ENCODE peak calls at places on chromosomes 16 and 17, in four cellular contexts. R, J, B and C are unnamed samples.

GRCh38 chr17:67648032-67648761 is 69.5 kb upstream of the NOL11 start:
- DNase-seq in R (no peak), J (no peak), B (no peak), C (no peak)

GRCh38 chr17:36856169-36856568 is 81.1 kb upstream of the LHX1 start:
- DNase-seq in R (no peak), J (no peak), B (no peak), C (no peak)

GRCh38 chr17:8420041-8420934 is 15.4 kb upstream of the NDEL1 start:
- DNase-seq in R (peak; percentile 85), J (peak; percentile 89), B (no peak), C (no peak)

GRCh38 chr16:27706803-27707685 is 157.1 kb downstream of the KATNIP start:
- DNase-seq in R (no peak), J (no peak), B (no peak), C (no peak)

GRCh38 chr17:75864448-75864871 is 9.3 kb upstream of the WBP2 start:
- DNase-seq in R (peak; percentile 96), J (no peak), B (no peak), C (no peak)

GRCh38 chr17:21425321-21425720 is 49.2 kb downstream of the KCNJ12 start:
- DNase-seq in R (no peak), J (no peak), B (no peak), C (no peak)

GRCh38 chr17:17361543-17362511 is 58.7 kb downstream of the NT5M start:
- DNase-seq in R (no peak), J (no peak), B (no peak), C (no peak)

GRCh38 chr16:83899272-83899897 is 470 bp downstream of the MLYCD start:
- DNase-seq in R (peak; percentile 61), J (peak; percentile 53), B (no peak), C (no peak)

GRCh38 chr17:79335456-79335855 is 260.8 kb downstream of the ENGASE start:
- DNase-seq in R (no peak), J (no peak), B (no peak), C (no peak)

GRCh38 chr17:27578718-27579085 is 52.3 kb upstream of the LGALS9 start:
- DNase-seq in R (peak; percentile 43), J (no peak), B (no peak), C (no peak)

GRCh38 chr17:7932949-7933348 is 943 bp downstream of the CNTROB start:
- DNase-seq in R (peak; percentile 53), J (no peak), B (no peak), C (no peak)

GRCh38 chr17:5780476-5780875 is 196.2 kb upstream of the NLRP1 start:
- DNase-seq in R (no peak), J (no peak), B (no peak), C (peak; percentile 69)

GRCh38 chr17:75646626-75646968 is 13.4 kb downstream of the SMIM5 start:
- DNase-seq in R (no peak), J (no peak), B (no peak), C (no peak)

GRCh38 chr17:78127888-78128615 is 503 bp downstream of the TMC6 start:
- DNase-seq in R (no peak), J (peak; percentile 35), B (no peak), C (no peak)

GRCh38 chr16:30570621-30571443 is 682 bp downstream of the ZNF688 start:
- DNase-seq in R (peak; percentile 32), J (no peak), B (no peak), C (no peak)

GRCh38 chr17:31329221-31329620 is 7.8 kb upstream of the EVI2A start:
- DNase-seq in R (no peak), J (no peak), B (no peak), C (no peak)

GRCh38 chr16:27305839-27306442 is 7.8 kb upstream of the IL4R start:
- DNase-seq in R (no peak), J (no peak), B (no peak), C (no peak)

GRCh38 chr16:57651344-57652333 is 16.5 kb upstream of the ADGRG3 start:
- DNase-seq in R (no peak), J (no peak), B (no peak), C (no peak)

GRCh38 chr16:54766355-54766754 is 164.3 kb upstream of the IRX5 start:
- DNase-seq in R (no peak), J (no peak), B (no peak), C (no peak)

GRCh38 chr17:13338421-13338820 is 263.3 kb downstream of the HS3ST3A1 start:
- DNase-seq in R (no peak), J (no peak), B (no peak), C (no peak)

GRCh38 chr17:13333661-13334060 is 268.1 kb downstream of the HS3ST3A1 start:
- DNase-seq in R (no peak), J (no peak), B (no peak), C (no peak)

GRCh38 chr17:13334374-13334773 is 267.4 kb downstream of the HS3ST3A1 start:
- DNase-seq in R (no peak), J (no peak), B (no peak), C (no peak)

GRCh38 chr17:13337171-13337570 is 264.6 kb downstream of the HS3ST3A1 start:
- DNase-seq in R (peak; percentile 22), J (no peak), B (no peak), C (no peak)

DNA sequence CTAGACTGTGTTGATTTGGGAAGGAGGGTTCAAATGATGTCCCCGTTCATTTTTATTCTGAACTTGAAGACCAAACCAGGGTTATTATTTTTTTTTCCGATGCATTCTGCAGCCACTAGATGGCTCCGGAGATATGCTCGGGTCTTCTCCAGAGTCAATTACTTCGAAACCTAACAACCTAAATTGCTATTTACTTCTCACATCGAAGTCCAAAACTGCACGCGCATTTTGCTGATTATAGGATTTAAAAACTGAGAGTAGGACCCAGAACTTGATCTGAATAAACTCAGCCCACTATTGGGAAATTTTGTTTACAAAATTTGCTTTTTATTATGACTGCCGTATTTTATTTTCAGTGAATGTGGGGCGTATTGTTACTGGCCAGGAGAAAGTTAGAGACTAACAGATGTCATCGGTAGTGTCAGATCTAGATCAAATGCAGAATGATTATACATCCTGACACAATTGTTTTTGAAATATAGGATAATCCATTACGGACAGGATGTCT is 263.8 kb downstream of the HS3ST3A1 start:
- DNase-seq in R (peak; percentile 87), J (peak; percentile 25), B (peak; percentile 39), C (no peak)
- H3K4me3 ChIP-seq in R (peak overlapping the region; percentile 55), J (no peak overlapping the region), B (peak overlapping the region; percentile 40), C (peak overlapping the region; percentile 33)

GRCh38 chr16:49268667-49269066 is 13.0 kb downstream of the CBLN1 start:
- DNase-seq in R (no peak), J (no peak), B (no peak), C (no peak)
- H3K27me3 ChIP-seq in R (no peaks in the 10 kb centered on the region), J (no peaks in the 10 kb centered on the region), B (no peaks in the 10 kb centered on the region), C (peaks cover 6% of the 10 kb centered on the region)

GRCh38 chr16:4913774-4914525 is 23.0 kb downstream of the PPL start:
- DNase-seq in R (no peak), J (no peak), B (no peak), C (no peak)
- H3K36me3 ChIP-seq in R (no peaks in the 10 kb centered on the region), J (no peaks in the 10 kb centered on the region), B (no peaks in the 10 kb centered on the region), C (no peaks in the 10 kb centered on the region)

DNA sequence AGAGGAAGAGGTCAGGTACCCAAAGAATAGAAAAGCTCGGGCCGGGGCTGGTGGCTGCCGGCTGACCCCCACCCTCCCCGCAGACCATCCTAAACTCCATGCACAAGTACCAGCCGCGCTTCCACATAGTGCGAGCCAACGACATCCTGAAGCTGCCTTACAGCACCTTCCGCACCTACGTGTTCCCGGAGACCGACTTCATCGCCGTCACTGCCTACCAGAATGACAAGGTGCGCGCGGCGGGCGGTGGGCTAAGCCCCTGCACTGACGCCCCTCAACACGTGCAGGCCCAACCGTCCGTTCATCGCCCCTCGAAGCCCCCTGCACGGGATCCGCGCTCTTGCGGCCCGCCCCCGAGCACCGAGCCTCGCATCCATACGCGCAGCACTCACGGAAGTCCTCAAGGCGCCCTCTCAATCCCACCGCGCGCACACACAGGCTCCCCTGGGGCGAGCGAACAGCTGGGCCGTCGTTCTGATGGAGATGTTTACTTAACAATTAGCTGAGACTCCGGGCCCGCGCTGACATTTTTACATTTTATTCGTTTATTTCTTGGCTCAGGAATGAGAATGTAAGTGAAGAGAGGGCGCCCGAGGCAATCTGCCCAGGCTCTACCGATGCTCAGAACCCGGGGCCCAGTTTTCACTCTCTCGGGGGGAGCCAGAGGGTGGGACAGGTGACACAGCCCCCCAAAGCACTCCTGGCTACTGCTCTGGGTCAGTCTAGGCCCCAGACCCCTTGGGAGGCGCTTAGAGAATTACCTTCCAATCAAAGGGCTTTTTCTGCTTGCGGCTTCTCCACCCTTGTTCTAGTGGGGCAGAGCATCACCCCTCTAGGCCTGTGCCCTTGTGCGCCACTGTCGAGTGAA is 3.6 kb downstream of the TBX2 start:
- DNase-seq in R (peak; percentile 64), J (no peak), B (no peak), C (no peak)
- H3K4me3 ChIP-seq in R (peak overlapping the region; percentile 75), J (no peak overlapping the region), B (no peak overlapping the region), C (no peak overlapping the region)

DNA sequence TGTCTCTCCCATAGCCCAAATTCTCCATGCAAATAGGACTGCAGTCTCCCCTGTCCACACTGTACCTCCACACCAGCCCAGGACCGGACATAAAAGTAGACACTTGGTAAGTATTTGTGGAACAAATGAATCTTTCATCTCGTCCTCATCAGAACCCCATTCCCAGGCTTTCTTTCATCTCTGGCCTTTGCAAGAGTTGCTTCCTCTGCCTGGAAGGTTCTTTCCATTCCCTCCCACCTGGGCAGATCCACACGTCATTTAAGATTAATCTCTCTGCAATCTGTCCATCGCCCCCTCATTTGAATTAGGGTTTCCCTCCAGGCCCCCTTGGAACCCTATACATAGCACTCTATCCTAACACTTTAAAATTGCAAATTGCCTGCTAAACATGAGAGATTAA is 3.9 kb upstream of the NXPH3 start:
- DNase-seq in R (no peak), J (no peak), B (no peak), C (no peak)
- H3K27me3 ChIP-seq in R (peaks cover 12% of the 10 kb centered on the region), J (peaks cover 15% of the 10 kb centered on the region), B (peaks cover 3% of the 10 kb centered on the region), C (peaks cover 63% of the 10 kb centered on the region)

GRCh38 chr16:75806487-75806886 is 80.2 kb upstream of the CPHXL start:
- DNase-seq in R (no peak), J (no peak), B (no peak), C (no peak)

GRCh38 chr16:75810998-75811634 is 84.8 kb upstream of the CPHXL start:
- DNase-seq in R (no peak), J (no peak), B (no peak), C (no peak)

GRCh38 chr16:75805946-75806345 is 79.7 kb upstream of the CPHXL start:
- DNase-seq in R (no peak), J (no peak), B (no peak), C (no peak)

GRCh38 chr16:75804368-75804767 is 78.1 kb upstream of the CPHXL start:
- DNase-seq in R (no peak), J (no peak), B (no peak), C (no peak)

DNA sequence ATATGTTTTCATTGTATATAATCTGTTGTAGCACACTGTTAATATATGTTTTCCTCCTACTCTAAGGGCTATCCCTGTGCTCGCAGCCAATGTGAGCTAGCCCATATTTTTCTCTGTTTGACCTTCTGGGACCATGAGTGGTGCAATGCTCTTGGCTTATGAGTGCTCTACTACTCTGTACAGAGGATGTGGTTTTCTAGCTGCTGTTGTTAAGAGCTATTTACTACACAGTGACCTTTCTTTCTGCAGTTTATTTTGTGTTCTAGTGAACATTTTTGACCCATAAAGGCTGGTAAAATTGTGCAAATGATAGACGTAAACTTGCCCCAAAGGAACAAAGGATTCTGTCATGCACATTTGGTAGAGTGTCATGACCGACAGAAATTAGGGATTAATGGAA is 84.1 kb upstream of the CPHXL start:
- DNase-seq in R (no peak), J (no peak), B (no peak), C (no peak)
- H3K36me3 ChIP-seq in R (no peaks in the 10 kb centered on the region), J (no peaks in the 10 kb centered on the region), B (no peaks in the 10 kb centered on the region), C (no peaks in the 10 kb centered on the region)